ENCODE peak calls at places on chromosome 1, in eight cellular contexts. S is HCT116; J is Right ventricle myocardium superior; F is upper lobe of right lung; Q is left lobe of liver; A is activated CD4-positive, alpha-beta T cell treated with anti-CD3 and anti-CD28 coated beads for 36 hours; E is memory B cell; V is activated naive CD4-positive, alpha-beta T cell treated with anti-CD3 and anti-CD28 coated beads, Interleukin-2, amount 50 U/mL, for 72 hours. W is an unnamed sample.

GRCh38 chr1:91578320-91579109 is 77.9 kb downstream of the CDC7 start:
- ATAC-seq in A (no peak), V (no peak), J (no peak), F (peak; percentile 82), E (no peak), Q (no peak), S (no peak), W (no peak)

GRCh38 chr1:29490204-29490934 is 254.0 kb downstream of the PTPRU start:
- ATAC-seq in V (no peak), Q (no peak), S (no peak), A (no peak), F (no peak), E (no peak), J (no peak), W (no peak)

GRCh38 chr1:30400436-30400975 is 322.9 kb downstream of the MATN1 start:
- ATAC-seq in E (no peak), V (no peak), A (no peak), F (no peak), S (no peak), J (no peak), Q (no peak), W (no peak)

GRCh38 chr1:3469849-3470649 is 15.6 kb downstream of the ARHGEF16 start:
- ATAC-seq in A (no peak), J (no peak), F (no peak), V (no peak), E (no peak), S (no peak), Q (no peak), W (no peak)

GRCh38 chr1:234186037-234186688 is 187.1 kb upstream of the COA6 start:
- ATAC-seq in E (no peak), S (peak; percentile 95), J (no peak), F (no peak), Q (peak; percentile 94), V (peak; percentile 99), A (peak; percentile 98), W (peak; percentile 75)

GRCh38 chr1:16173447-16174260 is 17.8 kb upstream of the EPHA2 start:
- ATAC-seq in J (no peak), S (peak; percentile 82), A (no peak), Q (no peak), E (no peak), F (peak; percentile 75), V (no peak), W (no peak)

GRCh38 chr1:39531526-39531925 is 40.1 kb downstream of the BMP8A start:
- ATAC-seq in E (no peak), Q (no peak), J (no peak), V (no peak), S (no peak), A (no peak), F (no peak), W (no peak)

GRCh38 chr1:206004821-206005220 is 1.6 kb upstream of the RAB7B start:
- ATAC-seq in S (no peak), A (no peak), V (no peak), J (peak; percentile 58), F (no peak), E (no peak), Q (no peak), W (no peak)

GRCh38 chr1:239956230-239956629 is 135.5 kb upstream of the FMN2 start:
- ATAC-seq in A (no peak), E (no peak), J (no peak), S (no peak), V (no peak), F (no peak), Q (no peak), W (no peak)

GRCh38 chr1:225483818-225484656 is 56.2 kb upstream of the LBR start:
- ATAC-seq in F (no peak), S (no peak), A (no peak), E (no peak), V (no peak), J (peak; percentile 81), Q (no peak), W (no peak)

GRCh38 chr1:94358630-94359599 is 59.3 kb upstream of the ABCD3 start:
- ATAC-seq in Q (no peak), E (no peak), V (no peak), S (no peak), F (peak; percentile 51), A (no peak), J (peak; percentile 85), W (no peak)

GRCh38 chr1:92484171-92484471 is 2.6 kb downstream of the GFI1 start:
- ATAC-seq in S (no peak), V (no peak), E (no peak), A (no peak), Q (no peak), F (no peak), J (no peak), W (no peak)

GRCh38 chr1:200873116-200873670 is 412 bp downstream of the GPR25 start:
- ATAC-seq in E (no peak), J (no peak), V (no peak), Q (peak; percentile 48), F (peak; percentile 67), S (no peak), A (no peak), W (no peak)

GRCh38 chr1:90706437-90707362 is 10.4 kb downstream of the BARHL2 start:
- ATAC-seq in E (peak; percentile 29), S (no peak), F (peak; percentile 80), Q (peak; percentile 83), V (peak; percentile 73), J (peak; percentile 78), A (peak; percentile 51), W (no peak)

W was measured in activated T-helper 17 cell treated with anti-CD3 and anti-CD28 coated beads, Interleukin-2, amount 50 U/mL, for 72 hours.